ENCODE peak calls at places on chromosomes 5 and 9, in eight cellular contexts. J is stimulated activated CD8-positive, alpha-beta memory T cell treated with anti-CD3 and anti-CD28 coated beads, Interleukin-12 subunit alpha, Interleukin-12 subunit beta, amount 100 ng/mL, for 1 hour; R is CD8-positive, alpha-beta memory T cell; G is NK-92 treated with Interleukin-12 subunit alpha and Interleukin-12 subunit beta, amount 100 ng/mL, for 24 hours; M is endothelial cell; B is HT1080; T is cardiac muscle cell; L is GM13976. E is an unnamed sample.

GRCh38 chr5:66306844-66307315 is 162.8 kb downstream of the SREK1 start:
- DNase-seq in M (no peak), J (no peak), L (no peak), T (peak), G (no peak), B (no peak), R (no peak), E (no peak)

GRCh38 chr5:151739939-151740335 is 18.5 kb downstream of the ATOX1 start:
- DNase-seq in T (peak), J (no peak), G (no peak), R (no peak), M (no peak), B (peak), L (no peak), E (no peak)

GRCh38 chr9:6186691-6187090 is 28.9 kb upstream of the IL33 start:
- DNase-seq in G (no peak), M (no peak), R (no peak), T (no peak), J (no peak), B (no peak), L (no peak), E (no peak)

GRCh38 chr5:122022966-122023365 is 55.1 kb downstream of the LOX start:
- DNase-seq in R (no peak), M (no peak), G (no peak), J (no peak), B (no peak), L (no peak), T (no peak), E (no peak)

GRCh38 chr5:15510092-15510491 is 10.1 kb downstream of the FBXL7 start:
- DNase-seq in B (no peak), T (peak), G (no peak), R (no peak), L (no peak), J (no peak), M (no peak), E (no peak)

GRCh38 chr5:150502847-150503246 is 5.1 kb upstream of the NDST1 start:
- DNase-seq in T (no peak), G (no peak), B (no peak), M (no peak), J (no peak), L (no peak), R (no peak), E (no peak)

GRCh38 chr5:69231851-69232250 is 2.8 kb upstream of the CDK7 start:
- DNase-seq in B (no peak), R (no peak), J (no peak), T (no peak), L (no peak), M (no peak), G (no peak), E (no peak)

GRCh38 chr5:125699860-125700259 is 723.3 kb upstream of the GRAMD2B start:
- DNase-seq in L (no peak), R (no peak), B (no peak), J (no peak), G (no peak), T (peak), M (no peak), E (no peak)

GRCh38 chr5:150779397-150780179 is 1.0 kb downstream of the SMIM3 start:
- DNase-seq in M (no peak), R (no peak), G (no peak), B (no peak), L (no peak), J (no peak), T (peak), E (no peak)

GRCh38 chr5:171596391-171596878 is 177.0 kb downstream of the FGF18 start:
- DNase-seq in M (no peak), G (no peak), T (peak), J (no peak), R (no peak), L (no peak), B (peak), E (no peak)

GRCh38 chr9:21590058-21590996 is 108.2 kb upstream of the IFNE start:
- DNase-seq in M (no peak), L (no peak), R (no peak), J (no peak), B (peak), T (no peak), G (no peak), E (no peak)

GRCh38 chr9:77977210-77977611 is 54.4 kb downstream of the GNAQ start:
- DNase-seq in M (peak), R (peak), J (no peak), B (peak), T (peak), G (no peak), L (peak), E (peak)

GRCh38 chr5:3251784-3252183 is 343.8 kb upstream of the IRX1 start:
- DNase-seq in L (no peak), B (no peak), G (no peak), R (no peak), T (no peak), M (no peak), J (no peak), E (no peak)

GRCh38 chr5:72010395-72010794 is 96.9 kb upstream of the MAP1B start:
- DNase-seq in R (no peak), M (no peak), B (no peak), G (no peak), T (no peak), L (no peak), J (no peak), E (no peak)

GRCh38 chr9:107547303-107547702 is 57.7 kb upstream of the KLF4 start:
- DNase-seq in G (no peak), M (no peak), B (no peak), R (no peak), T (no peak), J (no peak), L (no peak), E (no peak)

GRCh38 chr9:137742698-137743097 is 123.9 kb downstream of the EHMT1 start:
- DNase-seq in G (no peak), L (no peak), J (no peak), M (no peak), B (no peak), T (peak), R (no peak), E (no peak)

GRCh38 chr5:150211156-150212030 is 21.5 kb downstream of the SLC6A7 start:
- DNase-seq in J (no peak), B (no peak), T (no peak), R (no peak), G (no peak), L (no peak), M (no peak), E (no peak)

GRCh38 chr9:26770821-26771220 is 121.8 kb downstream of the CAAP1 start:
- DNase-seq in L (no peak), M (no peak), J (no peak), G (no peak), T (no peak), R (no peak), B (no peak), E (no peak)

GRCh38 chr5:72510610-72511121 is 3.5 kb upstream of the ZNF366 start:
- DNase-seq in B (peak), R (no peak), M (no peak), T (peak), J (no peak), G (no peak), L (no peak), E (no peak)

GRCh38 chr5:108661030-108661429 is 86.7 kb upstream of the FER start:
- DNase-seq in J (no peak), R (no peak), T (no peak), B (no peak), G (no peak), L (no peak), M (no peak), E (no peak)

GRCh38 chr5:39696672-39697398 is 272.1 kb upstream of the DAB2 start:
- DNase-seq in B (no peak), M (no peak), G (no peak), L (no peak), T (no peak), R (no peak), J (no peak), E (no peak)

GRCh38 chr5:17123010-17123409 is 94.4 kb upstream of the BASP1 start:
- DNase-seq in M (no peak), G (no peak), L (no peak), J (no peak), R (no peak), B (no peak), T (peak), E (no peak)

GRCh38 chr5:57539281-57539701 is 56.7 kb upstream of the ACTBL2 start:
- DNase-seq in J (no peak), M (no peak), R (no peak), T (no peak), B (no peak), L (no peak), G (no peak), E (no peak)

GRCh38 chr5:169350759-169351240 is 49.9 kb upstream of the SLIT3 start:
- DNase-seq in G (no peak), M (no peak), L (no peak), B (peak), J (no peak), T (peak), R (no peak), E (no peak)

GRCh38 chr5:5799229-5799628 is 376.8 kb downstream of the ICE1 start:
- DNase-seq in B (no peak), J (no peak), L (no peak), T (no peak), M (no peak), G (no peak), R (no peak), E (no peak)

GRCh38 chr5:131981516-131981915 is 29.9 kb downstream of the ACSL6 start:
- DNase-seq in R (no peak), J (no peak), L (no peak), M (no peak), G (no peak), T (no peak), B (no peak), E (no peak)

GRCh38 chr5:146461319-146461718 is 14.2 kb downstream of the TCERG1 start:
- DNase-seq in B (peak), M (no peak), G (no peak), L (no peak), R (no peak), T (peak), J (no peak), E (no peak)

GRCh38 chr9:136273244-136273865 is 27.7 kb upstream of the QSOX2 start:
- DNase-seq in R (no peak), J (no peak), T (no peak), L (no peak), M (no peak), B (peak), G (no peak), E (no peak)

GRCh38 chr9:69324549-69325401 is at the start of gene ENTREP1:
- DNase-seq in M (peak), R (no peak), T (peak), J (no peak), B (peak), G (no peak), L (peak), E (no peak)

GRCh38 chr5:141001466-141001853 is 35.2 kb downstream of the PCDHAC2 start:
- DNase-seq in B (no peak), T (no peak), M (peak), L (no peak), J (no peak), G (no peak), R (no peak), E (no peak)

GRCh38 chr9:119701651-119702050 is 332.4 kb upstream of the BRINP1 start:
- DNase-seq in T (no peak), R (no peak), L (no peak), G (no peak), M (no peak), J (no peak), B (no peak), E (no peak)

E was measured in activated gamma-delta T cell treated with anti-CD3 and anti-CD28 coated beads, Interleukin-2, amount 50 U/mL, for 16 hours.